ENCODE peak calls at places on chromosome 20, in five cellular contexts. A, W, X, Y and P are unnamed samples.

GRCh38 chr20:38680492-38681118 is 43.7 kb upstream of the SLC32A1 start:
- DNase-seq in A (peak; percentile 25), W (peak; percentile 1), X (no peak), Y (peak; percentile 48), P (peak; percentile 17)

GRCh38 chr20:31547017-31547675 is 32.9 kb downstream of the HM13 start:
- DNase-seq in A (no peak), W (peak; percentile 85), X (peak; percentile 76), Y (peak; percentile 93), P (peak; percentile 88)

GRCh38 chr20:16295534-16295933 is 277.7 kb downstream of the KIF16B start:
- DNase-seq in A (no peak), W (no peak), X (no peak), Y (no peak), P (no peak)

GRCh38 chr20:3701061-3701998 is 11.1 kb downstream of the SIGLEC1 start:
- DNase-seq in A (no peak), W (no peak), X (no peak), Y (no peak), P (no peak)

GRCh38 chr20:16028923-16029322 is 544.3 kb downstream of the KIF16B start:
- DNase-seq in A (no peak), W (no peak), X (no peak), Y (no peak), P (no peak)

GRCh38 chr20:64100566-64100888 is 6.8 kb downstream of the NPBWR2 start:
- DNase-seq in A (no peak), W (no peak), X (no peak), Y (no peak), P (no peak)

GRCh38 chr20:15061061-15061430 is 723.6 kb upstream of the FLRT3 start:
- DNase-seq in A (no peak), W (no peak), X (no peak), Y (no peak), P (no peak)

GRCh38 chr20:51036827-51037229 is 13.9 kb upstream of the KCNG1 start:
- DNase-seq in A (peak; percentile 20), W (no peak), X (no peak), Y (no peak), P (no peak)

GRCh38 chr20:58401123-58401639 is 12.2 kb downstream of the VAPB start:
- DNase-seq in A (no peak), W (no peak), X (no peak), Y (peak; percentile 23), P (no peak)

GRCh38 chr20:13338999-13339411 is 117.9 kb downstream of the ISM1 start:
- DNase-seq in A (peak; percentile 94), W (peak; percentile 51), X (no peak), Y (no peak), P (no peak)

GRCh38 chr20:57787151-57787968 is 77.5 kb upstream of the PMEPA1 start:
- DNase-seq in A (no peak), W (no peak), X (no peak), Y (no peak), P (no peak)

GRCh38 chr20:6360766-6361165 is 237.9 kb upstream of the FERMT1 start:
- DNase-seq in A (no peak), W (no peak), X (no peak), Y (no peak), P (no peak)

GRCh38 chr20:58271596-58272460 is 37.7 kb upstream of the RAB22A start:
- DNase-seq in A (no peak), W (no peak), X (no peak), Y (no peak), P (no peak)

GRCh38 chr20:48619126-48620101 is 208.4 kb downstream of the PREX1 start:
- DNase-seq in A (no peak), W (no peak), X (no peak), Y (peak; percentile 13), P (no peak)

GRCh38 chr20:22723659-22724058 is 139.3 kb upstream of the FOXA2 start:
- DNase-seq in A (peak; percentile 29), W (no peak), X (no peak), Y (peak; percentile 27), P (no peak)

GRCh38 chr20:35329435-35330139 is 37.4 kb upstream of the FAM83C start:
- DNase-seq in A (peak; percentile 72), W (peak; percentile 76), X (peak; percentile 47), Y (peak; percentile 50), P (peak; percentile 11)

DNA sequence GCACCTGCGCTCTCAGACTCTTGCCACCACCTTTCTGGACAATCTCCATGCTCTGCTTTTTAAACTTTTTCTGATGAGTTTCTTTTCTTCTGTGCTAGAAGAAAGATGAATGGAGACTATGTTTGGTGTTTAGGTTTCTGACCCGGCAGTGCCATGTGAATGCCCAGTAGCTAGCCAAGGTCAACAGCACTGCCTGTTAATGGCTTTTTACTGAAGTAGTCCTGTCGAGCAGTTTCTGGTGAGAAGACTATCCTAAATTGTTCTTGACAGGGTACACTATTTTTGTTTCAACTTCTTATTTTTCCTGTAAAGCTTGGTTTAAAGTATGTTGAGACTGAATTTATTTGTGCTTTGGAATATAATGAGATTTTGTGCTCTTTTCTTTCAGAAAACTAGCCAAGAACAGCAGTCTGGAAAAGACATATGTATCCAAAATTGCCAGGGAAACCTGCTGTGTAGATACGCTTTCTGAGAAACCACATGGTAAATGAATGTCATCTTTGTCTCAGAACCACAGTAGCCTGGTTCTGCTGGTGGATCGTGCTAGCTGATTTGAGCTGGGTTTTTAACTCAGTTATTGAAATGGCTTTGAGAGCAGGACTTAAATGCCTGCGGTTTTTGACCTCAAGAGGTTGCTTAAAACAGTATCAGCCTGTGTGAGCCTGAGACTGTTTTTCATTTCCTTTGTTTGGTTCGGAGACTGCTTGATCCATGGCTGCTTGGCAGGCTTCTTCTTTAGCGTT is 48.1 kb downstream of the KCNS1 start:
- DNase-seq in A (no peak), W (peak; percentile 30), X (no peak), Y (peak; percentile 90), P (peak; percentile 21)
- H3K4me3 ChIP-seq in A (no peak overlapping the region), W (no peak overlapping the region), X (no peak overlapping the region), Y (no peak overlapping the region), P (no peak overlapping the region)

DNA sequence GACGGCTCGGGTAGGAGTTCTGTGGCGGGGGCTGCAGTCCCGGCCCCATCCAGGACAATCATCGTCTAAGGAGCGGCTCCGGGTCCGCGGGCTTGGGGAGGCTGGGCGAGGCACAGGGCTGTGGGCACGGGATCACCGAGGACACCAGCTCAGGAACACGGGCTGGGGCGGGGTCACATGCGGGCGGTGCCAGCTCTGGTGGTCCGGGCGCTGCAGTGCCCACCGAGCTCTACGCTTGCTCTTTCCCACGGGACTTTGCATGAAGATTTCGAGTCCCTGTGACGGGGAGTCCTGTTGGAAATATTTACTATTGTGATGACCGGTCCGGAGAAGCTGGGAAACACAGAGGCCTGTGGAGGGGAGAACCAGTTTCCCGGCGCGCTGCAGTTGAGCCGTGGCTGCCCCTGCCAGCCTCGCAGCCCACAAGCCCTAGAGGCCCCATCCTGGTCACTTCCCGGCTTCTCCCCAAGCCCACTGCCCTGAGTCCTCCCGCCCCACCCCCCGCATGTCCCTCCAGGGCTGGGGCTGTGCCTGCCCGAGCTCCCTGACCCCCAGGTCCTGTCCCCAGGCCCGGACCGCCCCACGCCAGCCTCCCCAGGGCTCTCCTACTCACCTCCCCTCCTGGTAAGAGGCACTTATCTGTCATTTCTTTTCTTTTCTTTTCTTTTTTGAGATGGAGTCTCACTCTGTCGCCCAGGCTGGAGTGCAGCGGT is 20.7 kb downstream of the SLC17A9 start:
- DNase-seq in A (no peak), W (no peak), X (no peak), Y (no peak), P (no peak)
- H3K4me3 ChIP-seq in A (peak overlapping the region; percentile 44), W (no peak overlapping the region), X (no peak overlapping the region), Y (no peak overlapping the region), P (no peak overlapping the region)

DNA sequence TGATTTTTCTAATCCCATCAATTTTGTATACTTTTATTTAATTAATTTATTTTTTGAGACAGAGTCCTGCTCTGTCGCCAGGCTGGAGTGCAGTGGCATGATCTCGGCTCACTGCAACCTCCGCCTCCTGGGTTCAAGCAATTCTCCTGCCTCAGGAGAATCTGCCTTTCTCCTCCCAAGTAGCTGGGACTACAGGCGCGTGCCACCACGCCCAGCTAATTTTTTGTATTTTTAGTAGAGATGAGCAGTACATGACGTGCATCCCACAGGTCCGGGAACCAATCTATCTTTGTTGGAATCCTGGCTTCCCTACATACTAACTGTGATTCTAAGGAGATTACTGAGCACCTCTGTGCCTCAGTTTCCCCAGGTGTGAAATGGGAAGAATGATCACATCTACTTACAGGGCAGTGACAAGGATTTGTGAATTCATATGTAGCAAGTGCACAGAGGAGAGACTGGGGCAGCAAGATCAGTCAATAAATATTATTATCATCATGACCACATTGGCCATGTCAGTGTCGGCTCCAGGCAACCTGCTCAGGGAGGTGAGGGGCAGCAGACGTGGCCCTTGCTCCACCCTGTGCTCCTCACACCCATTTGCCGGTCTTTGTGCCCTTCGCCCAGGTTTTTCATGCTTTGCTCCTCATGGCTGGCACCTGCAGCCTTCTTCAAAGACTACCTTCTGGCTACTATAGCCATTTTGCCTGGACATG is 22.1 kb downstream of the CYP24A1 start:
- DNase-seq in A (peak; percentile 92), W (no peak), X (no peak), Y (no peak), P (no peak)
- H3K4me3 ChIP-seq in A (peak overlapping the region; percentile 6), W (no peak overlapping the region), X (no peak overlapping the region), Y (no peak overlapping the region), P (no peak overlapping the region)

GRCh38 chr20:21272679-21273078 is 30.5 kb upstream of the XRN2 start:
- DNase-seq in A (no peak), W (no peak), X (no peak), Y (no peak), P (no peak)
- H3K4me3 ChIP-seq in A (no peak overlapping the region), W (no peak overlapping the region), X (no peak overlapping the region), Y (no peak overlapping the region), P (no peak overlapping the region)

DNA sequence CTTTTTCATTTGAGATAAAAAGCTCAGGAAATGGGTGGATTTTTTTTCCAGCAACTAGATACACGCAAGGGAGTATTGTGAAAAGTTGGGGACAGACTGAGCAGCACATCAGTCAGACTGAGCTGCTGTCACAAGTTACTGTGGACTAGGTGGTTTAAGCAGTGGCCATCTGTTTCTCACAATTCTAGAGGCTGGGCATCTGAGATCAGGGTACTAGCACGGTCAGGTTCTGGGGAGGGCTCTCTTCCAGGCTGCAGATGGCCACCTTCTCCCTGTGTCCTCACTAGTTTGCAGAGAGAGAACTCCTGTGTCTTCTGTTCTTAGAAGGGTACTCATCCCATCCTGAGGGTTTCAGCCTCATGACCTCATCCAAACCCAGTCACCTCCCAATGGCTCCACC is 178.3 kb downstream of the SYNDIG1 start:
- DNase-seq in A (no peak), W (no peak), X (no peak), Y (no peak), P (no peak)
- H3K4me3 ChIP-seq in A (no peak overlapping the region), W (no peak overlapping the region), X (no peak overlapping the region), Y (no peak overlapping the region), P (no peak overlapping the region)

GRCh38 chr20:24868959-24869358 is 80.1 kb upstream of the CST7 start:
- DNase-seq in A (no peak), W (no peak), X (no peak), Y (no peak), P (no peak)
- H3K4me3 ChIP-seq in A (no peak overlapping the region), W (no peak overlapping the region), X (no peak overlapping the region), Y (no peak overlapping the region), P (no peak overlapping the region)

DNA sequence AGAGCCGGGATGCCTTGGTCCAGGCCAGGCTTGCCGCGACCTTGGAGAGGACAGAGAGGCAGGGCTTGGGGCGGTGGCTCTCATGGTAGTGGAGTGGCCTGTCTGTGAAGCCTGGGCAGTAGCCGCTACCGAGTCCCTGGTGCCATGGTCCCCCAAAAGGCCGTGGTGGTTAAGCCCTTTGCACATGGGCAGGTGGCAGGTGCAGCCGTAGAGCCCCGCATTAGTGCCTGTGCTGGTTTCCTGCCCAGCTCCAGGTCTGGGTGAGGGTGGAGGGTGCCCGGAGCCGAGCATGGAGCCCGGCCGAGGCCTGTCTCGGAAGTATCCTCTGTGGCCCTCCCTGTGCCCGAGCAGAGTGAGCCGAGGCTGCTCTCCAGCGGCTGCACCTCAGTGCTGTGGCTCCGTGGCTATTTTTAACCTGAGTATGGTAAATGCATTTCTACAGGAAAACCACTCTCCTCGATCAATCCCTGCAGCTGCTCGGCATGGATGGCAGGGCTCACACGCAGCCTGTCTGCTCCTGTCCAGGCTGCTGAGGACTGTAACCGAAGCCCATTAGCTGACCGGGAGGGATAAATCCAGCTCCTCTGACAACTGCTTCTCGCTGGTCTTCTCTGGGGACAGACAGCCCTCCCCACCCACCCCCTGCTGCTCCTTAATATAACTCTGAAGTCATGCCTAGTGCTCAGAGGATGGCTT is 36.3 kb upstream of the GATA5 start:
- DNase-seq in A (no peak), W (no peak), X (no peak), Y (no peak), P (no peak)
- H3K4me3 ChIP-seq in A (no peak overlapping the region), W (no peak overlapping the region), X (no peak overlapping the region), Y (no peak overlapping the region), P (no peak overlapping the region)